ENCODE peak calls at places on chromosomes 16 and 17, in five cellular contexts. T is GM23338, I is MM.1S, Z is lung, W is A549. K is an unnamed sample.

GRCh38 chr17:3555189-3555796 is 2.3 kb downstream of the TRPV3 start:
- DNase-seq in T (no peak), I (no peak), Z (no peak), W (no peak), K (no peak)

GRCh38 chr16:58421529-58421928 is 29.3 kb downstream of the GINS3 start:
- DNase-seq in T (no peak), I (no peak), Z (no peak), W (no peak), K (peak)

GRCh38 chr16:73951541-73951940 is 345.1 kb upstream of the PSMD7 start:
- DNase-seq in T (no peak), I (no peak), Z (no peak), W (no peak), K (no peak)

GRCh38 chr16:48165961-48166578 is 10.3 kb upstream of the ABCC12 start:
- DNase-seq in T (no peak), I (no peak), Z (no peak), W (no peak), K (no peak)

GRCh38 chr17:67121317-67121887 is 77.0 kb downstream of the CACNG1 start:
- DNase-seq in T (no peak), I (no peak), Z (no peak), W (no peak), K (peak)

GRCh38 chr16:86029131-86029741 is 130.3 kb downstream of the IRF8 start:
- DNase-seq in T (peak), I (no peak), Z (no peak), W (no peak), K (peak)

GRCh38 chr16:84732674-84733352 is 33.0 kb downstream of the USP10 start:
- DNase-seq in T (no peak), I (no peak), Z (no peak), W (no peak), K (no peak)

GRCh38 chr17:82302991-82303943 is 14.1 kb downstream of the CD7 start:
- DNase-seq in T (no peak), I (no peak), Z (no peak), W (no peak), K (no peak)

GRCh38 chr17:57256708-57257112 is 387 bp downstream of the MSI2 start:
- DNase-seq in T (peak), I (peak), Z (peak), W (no peak), K (no peak)

GRCh38 chr17:56310780-56311179 is 157.5 kb downstream of the ANKFN1 start:
- DNase-seq in T (no peak), I (no peak), Z (no peak), W (no peak), K (no peak)

GRCh38 chr16:87202346-87202745 is 114.8 kb downstream of the C16orf95 start:
- DNase-seq in T (no peak), I (no peak), Z (no peak), W (no peak), K (peak)

GRCh38 chr17:144936-145670 is 7.7 kb downstream of the SCGB1C2 start:
- DNase-seq in T (no peak), I (no peak), Z (no peak), W (no peak), K (no peak)

GRCh38 chr16:88378836-88379693 is 3.7 kb upstream of the ZNF469 start:
- DNase-seq in T (no peak), I (no peak), Z (no peak), W (no peak), K (no peak)

GRCh38 chr17:35213412-35213925 is 19.3 kb upstream of the SLC35G3 start:
- DNase-seq in T (no peak), I (no peak), Z (no peak), W (no peak), K (no peak)

GRCh38 chr16:69566437-69567030 is 768 bp downstream of the NFAT5 start:
- DNase-seq in T (peak), I (peak), Z (peak), W (peak), K (peak)

GRCh38 chr17:7549401-7550055 is 670 bp downstream of the TNFSF12 start:
- DNase-seq in T (no peak), I (no peak), Z (peak), W (no peak), K (no peak)

GRCh38 chr16:52570495-52571091 is 23.6 kb upstream of the TOX3 start:
- DNase-seq in T (no peak), I (no peak), Z (no peak), W (no peak), K (no peak)

GRCh38 chr16:78906135-78906534 is 694.4 kb downstream of the MAF start:
- DNase-seq in T (peak), I (no peak), Z (no peak), W (no peak), K (no peak)

GRCh38 chr17:78284146-78284545 is 52.7 kb downstream of the TMEM235 start:
- DNase-seq in T (no peak), I (no peak), Z (no peak), W (no peak), K (peak)

GRCh38 chr16:30000768-30001631 is 5.0 kb downstream of the INO80E start:
- DNase-seq in T (peak), I (no peak), Z (no peak), W (no peak), K (no peak)

GRCh38 chr17:13350466-13350865 is 251.3 kb downstream of the HS3ST3A1 start:
- DNase-seq in T (no peak), I (no peak), Z (no peak), W (no peak), K (no peak)

GRCh38 chr16:12354296-12354818 is 377.8 kb downstream of the SNX29 start:
- DNase-seq in T (no peak), I (no peak), Z (no peak), W (no peak), K (no peak)

GRCh38 chr16:4663756-4664465 is 29.5 kb upstream of the NUDT16L1 start:
- DNase-seq in T (no peak), I (no peak), Z (peak), W (no peak), K (peak)

GRCh38 chr17:27353469-27354050 is 59.6 kb downstream of the WSB1 start:
- DNase-seq in T (peak), I (peak), Z (peak), W (peak), K (peak)

GRCh38 chr17:36736201-36737156 is 135.1 kb downstream of the MRM1 start:
- DNase-seq in T (no peak), I (no peak), Z (no peak), W (no peak), K (no peak)

GRCh38 chr17:45016823-45017222 is 34.6 kb downstream of the DCAKD start:
- DNase-seq in T (peak), I (no peak), Z (no peak), W (peak), K (peak)
- TF ChIP-seq CTCF in T (peak), I (peak), Z (no peak), W (peak), K (peak)

GRCh38 chr17:76843703-76844484 is 24.3 kb upstream of the MGAT5B start:
- DNase-seq in T (no peak), I (no peak), Z (no peak), W (no peak), K (no peak)
- TF ChIP-seq CTCF in T (no peak), I (no peak), Z (no peak), W (no peak), K (no peak)

GRCh38 chr17:75758131-75758905 is 6.7 kb downstream of the GALK1 start:
- DNase-seq in T (peak), I (no peak), Z (no peak), W (no peak), K (no peak)
- TF ChIP-seq CTCF in T (peak), I (peak), Z (no peak), W (peak), K (peak)

GRCh38 chr17:72608436-72608835 is 484.1 kb downstream of the SLC39A11 start:
- DNase-seq in T (no peak), I (no peak), Z (no peak), W (no peak), K (no peak)
- TF ChIP-seq CTCF in T (no peak), I (no peak), Z (no peak), W (no peak), K (no peak)

DNA sequence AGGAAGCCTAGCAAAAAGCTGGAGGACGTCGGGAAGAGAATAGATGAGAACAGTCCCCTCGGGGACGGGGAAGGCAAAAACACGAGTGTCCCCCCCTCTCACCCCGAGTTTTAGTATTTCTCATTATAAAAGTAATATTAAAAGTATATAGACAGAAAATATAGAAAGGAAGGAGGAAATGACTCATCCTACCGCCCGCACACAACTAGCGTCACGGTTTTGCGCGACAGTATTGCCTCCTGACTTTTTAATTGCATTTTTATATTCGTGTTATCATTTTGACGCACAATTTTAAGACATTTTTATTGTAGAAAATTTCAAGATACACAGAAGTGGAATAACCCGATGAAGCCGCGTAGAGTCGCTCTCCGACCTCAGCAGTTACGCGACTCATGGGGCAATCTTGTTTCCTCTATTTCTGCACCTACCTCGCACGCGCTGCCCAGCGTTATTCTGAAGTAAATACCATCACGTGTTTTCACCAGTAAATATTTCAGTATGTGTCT is 652 bp upstream of the SLC25A19 start:
- DNase-seq in T (peak), I (peak), Z (no peak), W (no peak), K (peak)
- TF ChIP-seq CTCF in T (no peak), I (peak), Z (no peak), W (peak), K (peak)

DNA sequence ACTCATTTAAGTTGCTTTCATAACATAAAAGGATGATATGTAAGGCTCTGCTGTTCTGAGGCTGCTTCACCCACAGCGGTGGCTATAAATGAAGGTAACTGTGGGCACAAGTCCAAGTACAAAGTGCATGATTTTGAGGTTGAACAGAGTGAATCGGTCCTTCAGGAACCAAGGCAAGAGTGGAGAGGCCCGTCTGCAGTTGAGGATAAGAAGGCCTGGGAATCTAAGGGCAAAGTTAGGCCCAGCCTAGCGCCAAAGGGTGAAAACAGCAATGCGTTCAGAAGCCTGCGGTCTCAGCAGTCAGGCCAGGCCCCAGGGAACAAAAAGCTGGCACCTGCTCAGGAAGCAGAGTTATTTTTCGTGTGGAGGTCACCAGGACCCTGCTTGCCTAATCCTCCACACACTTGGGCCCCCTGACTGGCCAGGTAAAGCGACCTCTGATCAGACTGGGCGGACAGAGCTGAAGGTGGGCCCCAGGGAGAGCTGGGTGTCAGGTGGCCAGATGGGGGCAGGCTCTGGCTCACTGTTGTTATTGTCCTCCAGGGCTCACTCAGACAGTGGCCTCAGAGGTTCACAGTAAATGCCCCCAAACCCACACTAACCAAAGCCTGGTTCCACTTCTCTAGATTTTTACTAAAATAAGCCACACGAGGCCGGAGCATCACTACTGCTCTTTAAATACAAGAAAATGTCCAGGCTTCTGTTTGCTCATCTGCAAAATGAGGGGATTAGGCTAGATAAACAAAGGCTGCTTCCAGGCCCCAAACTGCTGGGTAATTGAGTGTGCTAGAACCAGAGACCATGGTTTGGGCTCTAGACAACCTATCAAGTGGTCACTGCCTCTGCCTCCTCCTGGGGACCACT is 46.4 kb downstream of the TEX2 start:
- DNase-seq in T (peak), I (no peak), Z (no peak), W (no peak), K (peak)
- TF ChIP-seq CTCF in T (peak), I (no peak), Z (no peak), W (no peak), K (no peak)

GRCh38 chr16:1121009-1121408 is 25.0 kb upstream of the C1QTNF8 start:
- DNase-seq in T (no peak), I (no peak), Z (no peak), W (no peak), K (no peak)

GRCh38 chr16:1117169-1117900 is 21.3 kb upstream of the C1QTNF8 start:
- DNase-seq in T (no peak), I (no peak), Z (no peak), W (no peak), K (no peak)

GRCh38 chr16:1119766-1120611 is 23.9 kb upstream of the C1QTNF8 start:
- DNase-seq in T (no peak), I (no peak), Z (no peak), W (no peak), K (no peak)

GRCh38 chr16:1117926-1118325 is 21.9 kb upstream of the C1QTNF8 start:
- DNase-seq in T (no peak), I (no peak), Z (no peak), W (no peak), K (no peak)

GRCh38 chr16:1119129-1119528 is 23.1 kb upstream of the C1QTNF8 start:
- DNase-seq in T (no peak), I (no peak), Z (no peak), W (no peak), K (no peak)
- TF ChIP-seq CTCF in T (no peak), I (no peak), Z (no peak), W (no peak), K (no peak)

DNA sequence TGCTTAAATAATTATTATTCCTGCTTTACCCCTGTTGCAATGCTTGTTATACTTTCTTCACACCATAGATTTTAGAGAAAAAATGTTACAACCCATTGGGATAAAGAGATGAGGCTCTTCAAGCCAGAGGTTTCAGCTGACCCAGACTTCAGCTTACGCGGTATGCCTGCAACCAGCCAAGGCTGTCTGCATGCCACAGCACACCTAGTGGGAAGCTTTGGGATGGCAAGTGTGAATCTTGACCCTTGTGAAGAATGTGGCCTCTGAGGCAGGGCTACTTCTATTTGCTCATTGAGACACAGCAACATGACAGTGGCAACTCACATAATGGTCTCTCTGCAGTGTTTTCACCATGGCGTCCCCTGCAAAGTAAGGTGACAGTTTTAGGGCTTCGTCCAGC is 193.9 kb upstream of the PIRT start:
- DNase-seq in T (peak), I (no peak), Z (no peak), W (peak), K (no peak)
- TF ChIP-seq CTCF in T (peak), I (peak), Z (no peak), W (no peak), K (no peak)

DNA sequence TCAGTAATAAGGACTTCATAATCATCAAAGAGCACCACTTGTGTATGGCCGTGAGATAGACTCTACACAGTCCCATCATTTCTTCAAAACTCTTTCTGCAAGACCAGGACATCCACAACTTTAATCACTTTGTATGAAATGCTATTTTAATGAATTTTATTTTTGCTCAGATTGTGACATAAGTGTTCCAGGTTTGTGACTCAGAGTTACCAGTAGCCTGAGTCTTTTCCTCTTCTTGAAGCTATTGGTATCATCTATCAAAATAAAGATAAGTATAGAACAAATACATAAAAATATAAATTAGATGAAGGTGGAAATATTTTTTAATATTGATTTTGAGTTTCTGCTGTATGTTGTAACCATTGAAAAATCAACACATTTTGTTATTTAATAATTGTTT is 16.6 kb upstream of the VWA3A start:
- DNase-seq in T (no peak), I (no peak), Z (no peak), W (no peak), K (peak)
- TF ChIP-seq CTCF in T (no peak), I (no peak), Z (no peak), W (no peak), K (no peak)

GRCh38 chr17:73105448-73105847 is 13.0 kb upstream of the SLC39A11 start:
- DNase-seq in T (no peak), I (no peak), Z (no peak), W (no peak), K (no peak)
- TF ChIP-seq CTCF in T (no peak), I (no peak), Z (no peak), W (no peak), K (no peak)